ENCODE peak calls at places on chromosome 21, in ten cellular contexts. G is IMR-90, X is kidney epithelial cell, F is ovary, A is heart left ventricle, T is lung, S is coronary artery, I is Peyer's patch, M is HL-60, U is tibial artery. D is an unnamed sample.

GRCh38 chr21:32083175-32083574 is 195.7 kb downstream of the MIS18A start:
- DNase-seq in S (no peak), F (no peak), I (no peak), U (no peak), A (no peak), X (no peak), G (peak), T (no peak), M (no peak), D (no peak)

GRCh38 chr21:32946654-32947053 is 79.1 kb upstream of the OLIG2 start:
- DNase-seq in F (no peak), G (peak), S (no peak), T (no peak), X (no peak), I (no peak), M (no peak), A (no peak), U (no peak), D (no peak)

GRCh38 chr21:45004481-45005263 is 64.8 kb downstream of the SLX9 start:
- DNase-seq in A (peak), G (peak), X (no peak), M (no peak), T (no peak), I (no peak), U (peak), S (no peak), F (no peak), D (peak)

GRCh38 chr21:45590726-45591618 is 48.7 kb upstream of the SLC19A1 start:
- DNase-seq in G (no peak), A (peak), I (peak), M (peak), F (peak), U (peak), S (peak), X (no peak), T (no peak), D (no peak)

GRCh38 chr21:44072111-44072510 is 35.1 kb upstream of the PWP2 start:
- DNase-seq in T (no peak), U (no peak), X (no peak), F (no peak), M (no peak), G (no peak), S (no peak), A (no peak), I (no peak), D (no peak)

GRCh38 chr21:27700974-27701614 is 734.2 kb upstream of the ADAMTS5 start:
- DNase-seq in U (peak), A (peak), X (peak), T (peak), G (peak), I (peak), M (peak), F (peak), S (peak), D (peak)

GRCh38 chr21:36981049-36981391 is 14.6 kb upstream of the HLCS start:
- DNase-seq in I (no peak), T (no peak), G (no peak), S (no peak), X (no peak), F (no peak), M (no peak), A (no peak), U (no peak), D (no peak)

GRCh38 chr21:44298301-44298700 is 1.6 kb upstream of the PFKL start:
- DNase-seq in A (no peak), U (no peak), I (no peak), F (no peak), S (no peak), T (no peak), M (no peak), G (peak), X (no peak), D (no peak)

GRCh38 chr21:38825269-38825668 is 19.5 kb downstream of the ETS2 start:
- DNase-seq in T (no peak), I (no peak), M (no peak), S (no peak), F (no peak), U (no peak), X (no peak), G (no peak), A (no peak), D (no peak)

GRCh38 chr21:19995253-19995652 is 1003.0 kb upstream of the NCAM2 start:
- DNase-seq in M (peak), T (no peak), S (no peak), A (no peak), X (no peak), I (no peak), G (no peak), U (no peak), F (no peak), D (no peak)

GRCh38 chr21:39452207-39452964 is 616 bp downstream of the SH3BGR start:
- DNase-seq in I (no peak), T (no peak), F (no peak), A (no peak), U (no peak), X (no peak), S (no peak), M (no peak), G (peak), D (no peak)

GRCh38 chr21:31530918-31531705 is 128.4 kb upstream of the SOD1 start:
- DNase-seq in X (no peak), T (no peak), S (no peak), G (no peak), I (no peak), U (no peak), A (no peak), M (no peak), F (no peak), D (no peak)

GRCh38 chr21:29418813-29419212 is 120.1 kb downstream of the BACH1 start:
- DNase-seq in G (no peak), S (no peak), F (no peak), T (no peak), I (no peak), U (no peak), A (no peak), X (no peak), M (no peak), D (no peak)

GRCh38 chr21:34635307-34635706 is 20.4 kb upstream of the RCAN1 start:
- DNase-seq in T (no peak), F (no peak), A (no peak), X (no peak), S (peak), U (no peak), I (no peak), G (no peak), M (no peak), D (peak)
- TF ChIP-seq CTCF in T (no peak), F (no peak), A (no peak), X (peak), S (no peak), U (no peak), I (no peak), G (peak), M (no peak), D (peak)

GRCh38 chr21:14236180-14236579 is 20.2 kb downstream of the RBM11 start:
- DNase-seq in G (no peak), U (no peak), A (no peak), F (no peak), S (no peak), M (no peak), T (no peak), X (no peak), I (no peak), D (no peak)

GRCh38 chr21:14229399-14229798 is 13.4 kb downstream of the RBM11 start:
- DNase-seq in X (no peak), M (no peak), F (no peak), T (no peak), U (no peak), I (no peak), S (no peak), A (no peak), G (no peak), D (no peak)

GRCh38 chr21:14235101-14235500 is 19.1 kb downstream of the RBM11 start:
- DNase-seq in S (no peak), M (no peak), A (no peak), T (no peak), X (no peak), G (no peak), I (no peak), F (no peak), U (no peak), D (no peak)
- TF ChIP-seq CTCF in S (no peak), M (no peak), A (no peak), T (no peak), X (no peak), G (no peak), I (no peak), F (no peak), U (no peak), D (no peak)

DNA sequence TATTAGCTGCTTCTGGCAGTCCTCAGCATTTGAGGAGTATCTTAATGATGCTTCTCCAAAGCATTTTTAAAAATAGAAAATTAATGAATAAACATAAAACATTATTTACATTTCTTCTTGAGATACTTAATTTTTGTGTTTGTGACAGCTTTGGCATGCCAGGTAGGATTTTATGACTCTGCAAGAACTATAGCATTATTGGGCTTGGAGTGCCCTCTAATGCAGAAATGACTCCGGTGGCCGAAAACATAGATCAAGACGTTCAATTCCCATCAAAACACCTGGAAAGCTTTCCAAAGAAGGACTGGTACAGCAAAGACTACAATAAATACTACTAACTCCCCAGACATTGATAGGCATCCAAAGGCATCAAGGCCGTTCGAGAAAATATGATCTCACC is 366.4 kb upstream of the CXADR start:
- DNase-seq in A (no peak), X (no peak), M (no peak), T (no peak), S (no peak), G (no peak), I (no peak), F (no peak), U (no peak), D (no peak)
- TF ChIP-seq CTCF in A (no peak), X (no peak), M (no peak), T (no peak), S (no peak), G (no peak), I (no peak), F (no peak), U (no peak), D (no peak)

DNA sequence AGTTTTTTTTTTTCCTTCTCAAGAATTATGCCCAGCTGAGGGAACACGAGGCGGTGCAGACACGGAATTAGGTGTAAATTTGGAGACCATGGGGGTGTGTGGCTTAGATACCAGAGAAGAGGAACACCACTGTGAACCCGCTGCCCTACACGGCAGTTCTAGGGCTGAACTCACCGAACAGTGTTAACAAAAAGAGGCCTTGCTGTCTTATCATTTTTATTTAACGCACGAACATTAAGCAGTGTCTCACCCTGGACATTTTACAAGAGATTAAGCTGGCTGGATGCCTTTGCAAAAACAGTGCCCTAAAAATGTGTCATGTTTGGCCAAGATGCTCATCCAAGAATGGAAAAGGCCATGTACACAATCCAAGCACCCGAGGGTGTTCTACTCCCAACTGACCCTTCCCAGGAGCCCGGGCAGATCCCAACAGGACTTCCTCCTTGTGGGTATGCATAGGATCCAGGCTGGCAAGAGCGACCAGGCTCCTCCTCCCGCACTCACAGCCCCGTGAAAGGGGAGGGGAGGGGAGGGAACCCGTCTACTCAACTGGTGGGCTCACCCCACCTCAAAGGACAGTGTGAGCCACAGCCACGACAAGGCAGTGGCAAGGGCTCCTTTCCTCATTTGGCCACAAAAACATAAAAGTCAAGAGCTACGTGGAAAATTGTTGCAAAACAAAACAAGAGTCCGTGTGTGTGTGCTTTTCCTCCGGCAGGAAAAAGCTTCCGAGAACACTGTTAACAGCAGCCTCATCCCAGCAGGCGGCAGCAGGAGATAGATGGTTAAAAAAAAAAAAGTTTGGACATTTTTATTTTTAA is 20.3 kb downstream of the C2CD2 start:
- DNase-seq in S (no peak), X (no peak), A (no peak), G (peak), U (no peak), M (peak), I (no peak), T (no peak), F (peak), D (no peak)
- TF ChIP-seq CTCF in S (no peak), X (peak), A (peak), G (peak), U (no peak), M (no peak), I (no peak), T (no peak), F (no peak), D (no peak)

GRCh38 chr21:41167348-41168342 is at the start of gene BACE2:
- DNase-seq in T (peak), I (peak), S (peak), X (no peak), A (peak), F (peak), G (peak), M (peak), U (peak), D (peak)

GRCh38 chr21:41169258-41169576 is 1.3 kb downstream of the BACE2 start:
- DNase-seq in I (no peak), T (no peak), X (no peak), A (no peak), U (no peak), F (no peak), M (no peak), G (no peak), S (no peak), D (no peak)

GRCh38 chr21:41169701-41170100 is 1.7 kb downstream of the BACE2 start:
- DNase-seq in I (no peak), S (no peak), M (no peak), T (no peak), U (no peak), X (no peak), F (no peak), G (no peak), A (no peak), D (no peak)

GRCh38 chr21:41166947-41167346 is 1.0 kb upstream of the BACE2 start:
- DNase-seq in F (peak), X (no peak), I (no peak), T (no peak), U (peak), M (no peak), S (no peak), A (peak), G (no peak), D (no peak)

DNA sequence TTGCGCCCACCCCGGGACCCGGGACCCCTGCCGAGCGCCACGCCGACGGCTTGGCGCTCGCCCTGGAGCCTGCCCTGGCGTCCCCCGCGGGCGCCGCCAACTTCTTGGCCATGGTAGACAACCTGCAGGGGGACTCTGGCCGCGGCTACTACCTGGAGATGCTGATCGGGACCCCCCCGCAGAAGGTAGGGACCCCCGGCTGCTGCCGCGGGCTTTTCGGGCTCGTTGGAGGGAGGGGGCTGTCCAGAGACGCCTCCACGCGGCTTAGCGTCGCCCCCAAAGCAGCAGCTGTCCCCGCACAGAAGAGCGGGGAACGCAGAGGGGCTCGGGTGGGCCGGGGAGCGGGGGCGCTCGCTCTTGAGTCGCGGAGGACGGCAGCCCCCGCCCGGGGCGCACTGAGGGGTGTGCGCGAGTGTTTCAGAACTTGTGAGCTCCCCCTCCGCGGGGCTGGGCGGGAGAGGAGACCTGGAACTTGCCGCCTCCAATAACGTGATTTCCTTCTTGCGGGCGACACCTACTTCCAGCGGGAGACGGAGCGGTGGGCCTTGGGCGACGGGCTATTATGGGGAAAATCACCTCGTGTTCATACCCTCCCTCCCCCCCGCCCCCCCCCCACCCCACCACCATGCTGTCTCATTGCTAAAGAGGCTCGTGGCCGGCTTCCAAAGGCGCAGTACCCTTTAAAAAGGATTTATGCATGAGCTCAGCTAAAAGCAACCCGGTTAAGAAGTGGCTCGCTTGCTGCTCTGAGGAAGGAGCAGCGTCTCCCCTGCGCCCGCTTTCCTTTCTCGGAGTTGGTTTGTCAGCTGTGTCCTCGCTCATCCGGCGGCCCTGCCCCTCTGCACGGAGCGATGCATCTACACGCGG is 664 bp downstream of the BACE2 start:
- DNase-seq in S (peak), U (peak), F (peak), M (no peak), A (peak), I (peak), G (peak), X (peak), T (peak), D (peak)
- TF ChIP-seq CTCF in S (no peak), U (no peak), F (no peak), M (no peak), A (no peak), I (no peak), G (no peak), X (peak), T (no peak), D (no peak)

DNA sequence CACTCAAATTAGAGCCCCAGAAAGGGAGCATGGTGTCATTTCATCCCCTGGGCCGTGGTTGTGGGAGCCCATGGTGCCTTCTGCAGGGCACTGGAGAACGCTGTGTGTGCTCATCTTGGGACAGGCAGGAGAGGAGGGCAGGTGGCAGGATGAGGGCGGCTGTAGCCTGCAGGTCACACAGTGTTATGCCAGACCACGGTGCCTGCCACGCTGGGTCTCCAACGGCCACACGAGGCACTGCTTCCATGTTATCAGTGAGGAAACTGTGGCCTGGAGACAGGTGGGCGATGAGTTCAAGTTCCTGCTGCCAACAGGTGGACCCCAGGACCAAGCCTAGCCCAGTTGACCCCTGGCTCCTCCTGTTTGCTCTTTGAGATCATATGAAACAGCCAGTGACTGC is 21.0 kb downstream of the ABCG1 start:
- DNase-seq in T (no peak), G (no peak), M (no peak), U (no peak), F (no peak), S (no peak), I (no peak), X (no peak), A (peak), D (no peak)
- TF ChIP-seq CTCF in T (no peak), G (no peak), M (no peak), U (no peak), F (no peak), S (no peak), I (no peak), X (no peak), A (no peak), D (no peak)

GRCh38 chr21:41958886-41959563 is 5.2 kb upstream of the C2CD2 start:
- DNase-seq in G (no peak), M (no peak), A (no peak), F (no peak), I (peak), T (no peak), S (peak), X (no peak), U (peak), D (no peak)
- TF ChIP-seq CTCF in G (no peak), M (no peak), A (no peak), F (no peak), I (no peak), T (no peak), S (no peak), X (no peak), U (no peak), D (no peak)